ENCODE peak calls at places on chromosomes 5 and 9, in six cellular contexts. One of them, this sample, is unnamed.

GRCh38 chr5:170752257-170753215 is 31.0 kb upstream of the GABRP start:
- DNase-seq in AG20443: no peak
- DNase-seq in lower lobe of right lung: no peak
- DNase-seq in stimulated activated CD8-positive, alpha-beta memory T cell treated with anti-CD3 and anti-CD28 coated beads, Interleukin-4, amount 100 ng/mL, for 24 hours: no peak
- DNase-seq in IMR-90: no peak
- DNase-seq in putamen: no peak
- DNase-seq in this sample: no peak

GRCh38 chr9:138096192-138096845 is 218.7 kb downstream of the CACNA1B start:
- DNase-seq in putamen: no peak
- DNase-seq in AG20443: no peak
- DNase-seq in lower lobe of right lung: peak
- DNase-seq in stimulated activated CD8-positive, alpha-beta memory T cell treated with anti-CD3 and anti-CD28 coated beads, Interleukin-4, amount 100 ng/mL, for 24 hours: no peak
- DNase-seq in IMR-90: no peak
- DNase-seq in this sample: peak

GRCh38 chr5:107604990-107605389 is 65.7 kb downstream of the EFNA5 start:
- DNase-seq in putamen: no peak
- DNase-seq in AG20443: no peak
- DNase-seq in stimulated activated CD8-positive, alpha-beta memory T cell treated with anti-CD3 and anti-CD28 coated beads, Interleukin-4, amount 100 ng/mL, for 24 hours: no peak
- DNase-seq in lower lobe of right lung: no peak
- DNase-seq in IMR-90: peak
- DNase-seq in this sample: no peak

GRCh38 chr5:127958421-127959011 is 125.0 kb upstream of the SLC12A2 start:
- DNase-seq in AG20443: no peak
- DNase-seq in IMR-90: no peak
- DNase-seq in putamen: no peak
- DNase-seq in lower lobe of right lung: no peak
- DNase-seq in stimulated activated CD8-positive, alpha-beta memory T cell treated with anti-CD3 and anti-CD28 coated beads, Interleukin-4, amount 100 ng/mL, for 24 hours: no peak
- DNase-seq in this sample: no peak

GRCh38 chr5:13478831-13479465 is 465.5 kb downstream of the DNAH5 start:
- DNase-seq in lower lobe of right lung: no peak
- DNase-seq in putamen: peak
- DNase-seq in stimulated activated CD8-positive, alpha-beta memory T cell treated with anti-CD3 and anti-CD28 coated beads, Interleukin-4, amount 100 ng/mL, for 24 hours: no peak
- DNase-seq in AG20443: peak
- DNase-seq in IMR-90: peak
- DNase-seq in this sample: no peak

GRCh38 chr5:157370967-157371366 is 89.0 kb upstream of the NIPAL4 start:
- DNase-seq in IMR-90: peak
- DNase-seq in lower lobe of right lung: no peak
- DNase-seq in AG20443: no peak
- DNase-seq in stimulated activated CD8-positive, alpha-beta memory T cell treated with anti-CD3 and anti-CD28 coated beads, Interleukin-4, amount 100 ng/mL, for 24 hours: no peak
- DNase-seq in putamen: no peak
- DNase-seq in this sample: no peak

GRCh38 chr5:37735649-37736347 is 104.0 kb downstream of the GDNF start:
- DNase-seq in AG20443: no peak
- DNase-seq in IMR-90: peak
- DNase-seq in stimulated activated CD8-positive, alpha-beta memory T cell treated with anti-CD3 and anti-CD28 coated beads, Interleukin-4, amount 100 ng/mL, for 24 hours: no peak
- DNase-seq in putamen: peak
- DNase-seq in lower lobe of right lung: no peak
- DNase-seq in this sample: no peak

GRCh38 chr9:122333169-122333808 is 37.5 kb upstream of the PTGS1 start:
- DNase-seq in putamen: no peak
- DNase-seq in IMR-90: no peak
- DNase-seq in lower lobe of right lung: no peak
- DNase-seq in stimulated activated CD8-positive, alpha-beta memory T cell treated with anti-CD3 and anti-CD28 coated beads, Interleukin-4, amount 100 ng/mL, for 24 hours: no peak
- DNase-seq in AG20443: no peak
- DNase-seq in this sample: no peak

GRCh38 chr5:14471557-14471956 is 110.0 kb upstream of the OTULINL start:
- DNase-seq in IMR-90: peak
- DNase-seq in AG20443: no peak
- DNase-seq in stimulated activated CD8-positive, alpha-beta memory T cell treated with anti-CD3 and anti-CD28 coated beads, Interleukin-4, amount 100 ng/mL, for 24 hours: no peak
- DNase-seq in putamen: no peak
- DNase-seq in lower lobe of right lung: no peak
- DNase-seq in this sample: no peak

GRCh38 chr5:1509346-1510085 is 14.2 kb downstream of the LPCAT1 start:
- DNase-seq in AG20443: no peak
- DNase-seq in putamen: peak
- DNase-seq in lower lobe of right lung: peak
- DNase-seq in stimulated activated CD8-positive, alpha-beta memory T cell treated with anti-CD3 and anti-CD28 coated beads, Interleukin-4, amount 100 ng/mL, for 24 hours: no peak
- DNase-seq in IMR-90: no peak
- DNase-seq in this sample: peak

GRCh38 chr5:127216906-127217675 is 73.5 kb upstream of the MEGF10 start:
- DNase-seq in putamen: no peak
- DNase-seq in stimulated activated CD8-positive, alpha-beta memory T cell treated with anti-CD3 and anti-CD28 coated beads, Interleukin-4, amount 100 ng/mL, for 24 hours: no peak
- DNase-seq in IMR-90: no peak
- DNase-seq in AG20443: no peak
- DNase-seq in lower lobe of right lung: no peak
- DNase-seq in this sample: no peak

GRCh38 chr9:127767405-127767804 is 11.1 kb downstream of the SH2D3C start:
- DNase-seq in IMR-90: no peak
- DNase-seq in stimulated activated CD8-positive, alpha-beta memory T cell treated with anti-CD3 and anti-CD28 coated beads, Interleukin-4, amount 100 ng/mL, for 24 hours: no peak
- DNase-seq in putamen: no peak
- DNase-seq in AG20443: no peak
- DNase-seq in lower lobe of right lung: no peak
- DNase-seq in this sample: no peak

GRCh38 chr5:180625125-180625790 is 24.1 kb downstream of the FLT4 start:
- DNase-seq in stimulated activated CD8-positive, alpha-beta memory T cell treated with anti-CD3 and anti-CD28 coated beads, Interleukin-4, amount 100 ng/mL, for 24 hours: no peak
- DNase-seq in AG20443: no peak
- DNase-seq in putamen: no peak
- DNase-seq in IMR-90: no peak
- DNase-seq in lower lobe of right lung: no peak
- DNase-seq in this sample: no peak

GRCh38 chr9:133737071-133737773 is 930 bp downstream of the SARDH start:
- DNase-seq in AG20443: peak
- DNase-seq in putamen: no peak
- DNase-seq in stimulated activated CD8-positive, alpha-beta memory T cell treated with anti-CD3 and anti-CD28 coated beads, Interleukin-4, amount 100 ng/mL, for 24 hours: no peak
- DNase-seq in IMR-90: no peak
- DNase-seq in lower lobe of right lung: no peak
- DNase-seq in this sample: peak

GRCh38 chr9:111627260-111627963 is 3.7 kb upstream of the DNAJC25 start:
- DNase-seq in stimulated activated CD8-positive, alpha-beta memory T cell treated with anti-CD3 and anti-CD28 coated beads, Interleukin-4, amount 100 ng/mL, for 24 hours: no peak
- DNase-seq in IMR-90: no peak
- DNase-seq in AG20443: no peak
- DNase-seq in putamen: no peak
- DNase-seq in lower lobe of right lung: no peak
- DNase-seq in this sample: no peak

GRCh38 chr5:132777209-132778069 is at the start of gene SEPTIN8:
- DNase-seq in AG20443: peak
- DNase-seq in lower lobe of right lung: peak
- DNase-seq in putamen: no peak
- DNase-seq in stimulated activated CD8-positive, alpha-beta memory T cell treated with anti-CD3 and anti-CD28 coated beads, Interleukin-4, amount 100 ng/mL, for 24 hours: peak
- DNase-seq in IMR-90: no peak
- DNase-seq in this sample: no peak

GRCh38 chr5:140806834-140807775 is at the start of gene PCDHA4:
- DNase-seq in putamen: no peak
- DNase-seq in lower lobe of right lung: no peak
- DNase-seq in stimulated activated CD8-positive, alpha-beta memory T cell treated with anti-CD3 and anti-CD28 coated beads, Interleukin-4, amount 100 ng/mL, for 24 hours: no peak
- DNase-seq in IMR-90: no peak
- DNase-seq in AG20443: no peak
- DNase-seq in this sample: no peak

GRCh38 chr9:18504707-18505106 is 30.8 kb downstream of the ADAMTSL1 start:
- DNase-seq in IMR-90: no peak
- DNase-seq in lower lobe of right lung: no peak
- DNase-seq in putamen: no peak
- DNase-seq in stimulated activated CD8-positive, alpha-beta memory T cell treated with anti-CD3 and anti-CD28 coated beads, Interleukin-4, amount 100 ng/mL, for 24 hours: no peak
- DNase-seq in AG20443: no peak
- DNase-seq in this sample: no peak

GRCh38 chr5:172453206-172453985 is 929 bp downstream of the SH3PXD2B start:
- DNase-seq in lower lobe of right lung: no peak
- DNase-seq in AG20443: peak
- DNase-seq in stimulated activated CD8-positive, alpha-beta memory T cell treated with anti-CD3 and anti-CD28 coated beads, Interleukin-4, amount 100 ng/mL, for 24 hours: no peak
- DNase-seq in IMR-90: peak
- DNase-seq in putamen: no peak
- DNase-seq in this sample: peak

GRCh38 chr9:136981588-136982231 is 1.1 kb upstream of the LCNL1 start:
- DNase-seq in AG20443: no peak
- DNase-seq in IMR-90: no peak
- DNase-seq in putamen: peak
- DNase-seq in stimulated activated CD8-positive, alpha-beta memory T cell treated with anti-CD3 and anti-CD28 coated beads, Interleukin-4, amount 100 ng/mL, for 24 hours: no peak
- DNase-seq in lower lobe of right lung: no peak
- DNase-seq in this sample: no peak

GRCh38 chr9:86408121-86408520 is 53.9 kb upstream of the TUT7 start:
- DNase-seq in putamen: no peak
- DNase-seq in IMR-90: peak
- DNase-seq in AG20443: no peak
- DNase-seq in stimulated activated CD8-positive, alpha-beta memory T cell treated with anti-CD3 and anti-CD28 coated beads, Interleukin-4, amount 100 ng/mL, for 24 hours: no peak
- DNase-seq in lower lobe of right lung: no peak
- DNase-seq in this sample: no peak

GRCh38 chr5:31657315-31657714 is 18.4 kb downstream of the PDZD2 start:
- DNase-seq in putamen: no peak
- DNase-seq in AG20443: no peak
- DNase-seq in IMR-90: no peak
- DNase-seq in lower lobe of right lung: no peak
- DNase-seq in stimulated activated CD8-positive, alpha-beta memory T cell treated with anti-CD3 and anti-CD28 coated beads, Interleukin-4, amount 100 ng/mL, for 24 hours: no peak
- DNase-seq in this sample: no peak

GRCh38 chr5:144427871-144428270 is 257.2 kb downstream of the KCTD16 start:
- DNase-seq in IMR-90: no peak
- DNase-seq in putamen: no peak
- DNase-seq in stimulated activated CD8-positive, alpha-beta memory T cell treated with anti-CD3 and anti-CD28 coated beads, Interleukin-4, amount 100 ng/mL, for 24 hours: no peak
- DNase-seq in lower lobe of right lung: no peak
- DNase-seq in AG20443: no peak
- DNase-seq in this sample: no peak

GRCh38 chr5:19874811-19875210 is 113.2 kb downstream of the CDH18 start:
- DNase-seq in AG20443: no peak
- DNase-seq in stimulated activated CD8-positive, alpha-beta memory T cell treated with anti-CD3 and anti-CD28 coated beads, Interleukin-4, amount 100 ng/mL, for 24 hours: no peak
- DNase-seq in IMR-90: no peak
- DNase-seq in putamen: no peak
- DNase-seq in lower lobe of right lung: no peak
- DNase-seq in this sample: no peak

GRCh38 chr5:149873896-149874295 is 70.7 kb downstream of the PDE6A start:
- DNase-seq in AG20443: no peak
- DNase-seq in putamen: no peak
- DNase-seq in lower lobe of right lung: no peak
- DNase-seq in stimulated activated CD8-positive, alpha-beta memory T cell treated with anti-CD3 and anti-CD28 coated beads, Interleukin-4, amount 100 ng/mL, for 24 hours: no peak
- DNase-seq in IMR-90: no peak
- DNase-seq in this sample: no peak

GRCh38 chr5:622359-622758 is 10.2 kb downstream of the CEP72 start:
- DNase-seq in putamen: no peak
- DNase-seq in stimulated activated CD8-positive, alpha-beta memory T cell treated with anti-CD3 and anti-CD28 coated beads, Interleukin-4, amount 100 ng/mL, for 24 hours: no peak
- DNase-seq in IMR-90: no peak
- DNase-seq in AG20443: no peak
- DNase-seq in lower lobe of right lung: peak
- DNase-seq in this sample: peak

GRCh38 chr5:96855041-96855872 is 21.0 kb upstream of the ERAP2 start:
- DNase-seq in AG20443: no peak
- DNase-seq in putamen: no peak
- DNase-seq in stimulated activated CD8-positive, alpha-beta memory T cell treated with anti-CD3 and anti-CD28 coated beads, Interleukin-4, amount 100 ng/mL, for 24 hours: no peak
- DNase-seq in lower lobe of right lung: no peak
- DNase-seq in IMR-90: peak
- DNase-seq in this sample: no peak

GRCh38 chr5:125152036-125152435 is 405.6 kb upstream of the ZNF608 start:
- DNase-seq in stimulated activated CD8-positive, alpha-beta memory T cell treated with anti-CD3 and anti-CD28 coated beads, Interleukin-4, amount 100 ng/mL, for 24 hours: no peak
- DNase-seq in IMR-90: no peak
- DNase-seq in lower lobe of right lung: no peak
- DNase-seq in putamen: no peak
- DNase-seq in AG20443: no peak
- DNase-seq in this sample: no peak

GRCh38 chr9:13513710-13514444 is 234.4 kb upstream of the MPDZ start:
- DNase-seq in AG20443: peak
- DNase-seq in stimulated activated CD8-positive, alpha-beta memory T cell treated with anti-CD3 and anti-CD28 coated beads, Interleukin-4, amount 100 ng/mL, for 24 hours: no peak
- DNase-seq in lower lobe of right lung: no peak
- DNase-seq in IMR-90: no peak
- DNase-seq in putamen: no peak
- DNase-seq in this sample: no peak

GRCh38 chr9:94971378-94972131 is 245.1 kb downstream of the AOPEP start:
- DNase-seq in stimulated activated CD8-positive, alpha-beta memory T cell treated with anti-CD3 and anti-CD28 coated beads, Interleukin-4, amount 100 ng/mL, for 24 hours: no peak
- DNase-seq in lower lobe of right lung: no peak
- DNase-seq in putamen: no peak
- DNase-seq in AG20443: no peak
- DNase-seq in IMR-90: no peak
- DNase-seq in this sample: no peak